ENCODE peak calls at places on chromosome 17, in ten cellular contexts. One of them, this sample, is unnamed.

GRCh38 chr17:42010898-42011516 is 6.2 kb downstream of the DNAJC7 start:
- DNase-seq in GM13976: no peak
- DNase-seq in GM23338: peak
- DNase-seq in MM.1S: no peak
- DNase-seq in left ventricle myocardium inferior: no peak
- DNase-seq in mesothelial cell of epicardium: no peak
- DNase-seq in endothelial cell: no peak
- DNase-seq in brain microvascular endothelial cell: peak
- DNase-seq in epithelial cell of proximal tubule: no peak
- DNase-seq in ovary: no peak
- DNase-seq in this sample: no peak

GRCh38 chr17:20200016-20200788 is 191.0 kb downstream of the SPECC1 start:
- DNase-seq in GM13976: no peak
- DNase-seq in GM23338: no peak
- DNase-seq in MM.1S: no peak
- DNase-seq in left ventricle myocardium inferior: no peak
- DNase-seq in mesothelial cell of epicardium: no peak
- DNase-seq in endothelial cell: no peak
- DNase-seq in brain microvascular endothelial cell: no peak
- DNase-seq in epithelial cell of proximal tubule: no peak
- DNase-seq in ovary: no peak
- DNase-seq in this sample: no peak

GRCh38 chr17:72518810-72519597 is 398.2 kb downstream of the SOX9 start:
- DNase-seq in GM13976: no peak
- DNase-seq in GM23338: no peak
- DNase-seq in MM.1S: no peak
- DNase-seq in left ventricle myocardium inferior: no peak
- DNase-seq in mesothelial cell of epicardium: no peak
- DNase-seq in endothelial cell: no peak
- DNase-seq in brain microvascular endothelial cell: no peak
- DNase-seq in epithelial cell of proximal tubule: no peak
- DNase-seq in ovary: no peak
- DNase-seq in this sample: no peak

GRCh38 chr17:78125976-78126894 is 2.3 kb downstream of the TMC6 start:
- DNase-seq in GM13976: no peak
- DNase-seq in GM23338: no peak
- DNase-seq in MM.1S: no peak
- DNase-seq in left ventricle myocardium inferior: peak
- DNase-seq in mesothelial cell of epicardium: no peak
- DNase-seq in endothelial cell: no peak
- DNase-seq in brain microvascular endothelial cell: no peak
- DNase-seq in epithelial cell of proximal tubule: no peak
- DNase-seq in ovary: no peak
- DNase-seq in this sample: no peak

GRCh38 chr17:80751460-80752368 is 207.1 kb downstream of the RPTOR start:
- DNase-seq in GM13976: no peak
- DNase-seq in GM23338: peak
- DNase-seq in MM.1S: no peak
- DNase-seq in left ventricle myocardium inferior: no peak
- DNase-seq in mesothelial cell of epicardium: no peak
- DNase-seq in endothelial cell: no peak
- DNase-seq in brain microvascular endothelial cell: peak
- DNase-seq in epithelial cell of proximal tubule: no peak
- DNase-seq in ovary: peak
- DNase-seq in this sample: no peak

GRCh38 chr17:2222901-2223616 is 80.5 kb downstream of the SMG6 start:
- DNase-seq in GM13976: no peak
- DNase-seq in GM23338: no peak
- DNase-seq in MM.1S: peak
- DNase-seq in left ventricle myocardium inferior: peak
- DNase-seq in mesothelial cell of epicardium: no peak
- DNase-seq in endothelial cell: no peak
- DNase-seq in brain microvascular endothelial cell: no peak
- DNase-seq in epithelial cell of proximal tubule: no peak
- DNase-seq in ovary: peak
- DNase-seq in this sample: no peak

GRCh38 chr17:1783834-1784611 is 22.2 kb downstream of the SERPINF1 start:
- DNase-seq in GM13976: peak
- DNase-seq in GM23338: peak
- DNase-seq in MM.1S: peak
- DNase-seq in left ventricle myocardium inferior: peak
- DNase-seq in mesothelial cell of epicardium: no peak
- DNase-seq in endothelial cell: no peak
- DNase-seq in brain microvascular endothelial cell: peak
- DNase-seq in epithelial cell of proximal tubule: peak
- DNase-seq in ovary: peak
- DNase-seq in this sample: no peak

GRCh38 chr17:1475321-1475854 is 17.1 kb downstream of the MYO1C start:
- DNase-seq in GM13976: no peak
- DNase-seq in GM23338: no peak
- DNase-seq in MM.1S: no peak
- DNase-seq in left ventricle myocardium inferior: no peak
- DNase-seq in mesothelial cell of epicardium: no peak
- DNase-seq in endothelial cell: no peak
- DNase-seq in brain microvascular endothelial cell: no peak
- DNase-seq in epithelial cell of proximal tubule: no peak
- DNase-seq in ovary: no peak
- DNase-seq in this sample: no peak

GRCh38 chr17:76820039-76820438 is 48.2 kb upstream of the MGAT5B start:
- DNase-seq in GM13976: no peak
- DNase-seq in GM23338: no peak
- DNase-seq in MM.1S: no peak
- DNase-seq in left ventricle myocardium inferior: no peak
- DNase-seq in mesothelial cell of epicardium: no peak
- DNase-seq in endothelial cell: no peak
- DNase-seq in brain microvascular endothelial cell: no peak
- DNase-seq in epithelial cell of proximal tubule: no peak
- DNase-seq in ovary: no peak
- DNase-seq in this sample: no peak

GRCh38 chr17:59627770-59628171 is 8.1 kb downstream of the CLTC start:
- DNase-seq in GM13976: peak
- DNase-seq in GM23338: no peak
- DNase-seq in MM.1S: no peak
- DNase-seq in left ventricle myocardium inferior: no peak
- DNase-seq in mesothelial cell of epicardium: no peak
- DNase-seq in endothelial cell: no peak
- DNase-seq in brain microvascular endothelial cell: no peak
- DNase-seq in epithelial cell of proximal tubule: no peak
- DNase-seq in ovary: no peak
- DNase-seq in this sample: no peak

GRCh38 chr17:76027159-76027839 is at the start of gene EVPL:
- DNase-seq in GM13976: no peak
- DNase-seq in GM23338: peak
- DNase-seq in MM.1S: no peak
- DNase-seq in left ventricle myocardium inferior: no peak
- DNase-seq in mesothelial cell of epicardium: no peak
- DNase-seq in endothelial cell: no peak
- DNase-seq in brain microvascular endothelial cell: no peak
- DNase-seq in epithelial cell of proximal tubule: no peak
- DNase-seq in ovary: no peak
- DNase-seq in this sample: no peak

GRCh38 chr17:65985571-65985970 is 206.4 kb downstream of the CEP112 start:
- DNase-seq in GM13976: no peak
- DNase-seq in GM23338: no peak
- DNase-seq in MM.1S: no peak
- DNase-seq in left ventricle myocardium inferior: no peak
- DNase-seq in mesothelial cell of epicardium: no peak
- DNase-seq in endothelial cell: no peak
- DNase-seq in brain microvascular endothelial cell: no peak
- DNase-seq in epithelial cell of proximal tubule: no peak
- DNase-seq in ovary: no peak
- DNase-seq in this sample: no peak

GRCh38 chr17:65988451-65988850 is 203.5 kb downstream of the CEP112 start:
- DNase-seq in GM13976: no peak
- DNase-seq in GM23338: no peak
- DNase-seq in MM.1S: no peak
- DNase-seq in left ventricle myocardium inferior: no peak
- DNase-seq in mesothelial cell of epicardium: no peak
- DNase-seq in endothelial cell: no peak
- DNase-seq in brain microvascular endothelial cell: no peak
- DNase-seq in epithelial cell of proximal tubule: no peak
- DNase-seq in ovary: no peak
- DNase-seq in this sample: no peak

GRCh38 chr17:65984299-65984698 is 207.6 kb downstream of the CEP112 start:
- DNase-seq in GM13976: no peak
- DNase-seq in GM23338: no peak
- DNase-seq in MM.1S: no peak
- DNase-seq in left ventricle myocardium inferior: no peak
- DNase-seq in mesothelial cell of epicardium: no peak
- DNase-seq in endothelial cell: no peak
- DNase-seq in brain microvascular endothelial cell: peak
- DNase-seq in epithelial cell of proximal tubule: no peak
- DNase-seq in ovary: no peak
- DNase-seq in this sample: no peak

GRCh38 chr17:65990593-65990992 is 201.3 kb downstream of the CEP112 start:
- DNase-seq in GM13976: no peak
- DNase-seq in GM23338: no peak
- DNase-seq in MM.1S: no peak
- DNase-seq in left ventricle myocardium inferior: peak
- DNase-seq in mesothelial cell of epicardium: no peak
- DNase-seq in endothelial cell: no peak
- DNase-seq in brain microvascular endothelial cell: no peak
- DNase-seq in epithelial cell of proximal tubule: no peak
- DNase-seq in ovary: no peak
- DNase-seq in this sample: no peak

GRCh38 chr17:65987988-65988387 is 203.9 kb downstream of the CEP112 start:
- DNase-seq in GM13976: no peak
- DNase-seq in GM23338: peak
- DNase-seq in MM.1S: peak
- DNase-seq in left ventricle myocardium inferior: no peak
- DNase-seq in mesothelial cell of epicardium: no peak
- DNase-seq in endothelial cell: peak
- DNase-seq in brain microvascular endothelial cell: peak
- DNase-seq in epithelial cell of proximal tubule: peak
- DNase-seq in ovary: no peak
- DNase-seq in this sample: no peak
- TF ChIP-seq CTCF in GM13976: no peak
- TF ChIP-seq CTCF in GM23338: peak
- TF ChIP-seq CTCF in MM.1S: peak
- TF ChIP-seq CTCF in left ventricle myocardium inferior: peak
- TF ChIP-seq CTCF in mesothelial cell of epicardium: peak
- TF ChIP-seq CTCF in endothelial cell: peak
- TF ChIP-seq CTCF in brain microvascular endothelial cell: peak
- TF ChIP-seq CTCF in epithelial cell of proximal tubule: peak
- TF ChIP-seq CTCF in ovary: no peak
- TF ChIP-seq CTCF in this sample: peak

GRCh38 chr17:51733166-51733565 is 425.3 kb downstream of the CA10 start:
- DNase-seq in GM13976: no peak
- DNase-seq in GM23338: no peak
- DNase-seq in MM.1S: no peak
- DNase-seq in left ventricle myocardium inferior: no peak
- DNase-seq in mesothelial cell of epicardium: no peak
- DNase-seq in endothelial cell: no peak
- DNase-seq in brain microvascular endothelial cell: no peak
- DNase-seq in epithelial cell of proximal tubule: no peak
- DNase-seq in ovary: no peak
- DNase-seq in this sample: no peak

GRCh38 chr17:51734976-51735375 is 423.5 kb downstream of the CA10 start:
- DNase-seq in GM13976: no peak
- DNase-seq in GM23338: no peak
- DNase-seq in MM.1S: no peak
- DNase-seq in left ventricle myocardium inferior: no peak
- DNase-seq in mesothelial cell of epicardium: no peak
- DNase-seq in endothelial cell: no peak
- DNase-seq in brain microvascular endothelial cell: no peak
- DNase-seq in epithelial cell of proximal tubule: no peak
- DNase-seq in ovary: no peak
- DNase-seq in this sample: no peak

GRCh38 chr17:51731941-51732722 is 426.4 kb downstream of the CA10 start:
- DNase-seq in GM13976: no peak
- DNase-seq in GM23338: no peak
- DNase-seq in MM.1S: no peak
- DNase-seq in left ventricle myocardium inferior: no peak
- DNase-seq in mesothelial cell of epicardium: no peak
- DNase-seq in endothelial cell: no peak
- DNase-seq in brain microvascular endothelial cell: no peak
- DNase-seq in epithelial cell of proximal tubule: no peak
- DNase-seq in ovary: no peak
- DNase-seq in this sample: no peak

GRCh38 chr17:51739245-51739886 is 419.1 kb downstream of the CA10 start:
- DNase-seq in GM13976: no peak
- DNase-seq in GM23338: no peak
- DNase-seq in MM.1S: no peak
- DNase-seq in left ventricle myocardium inferior: no peak
- DNase-seq in mesothelial cell of epicardium: no peak
- DNase-seq in endothelial cell: no peak
- DNase-seq in brain microvascular endothelial cell: no peak
- DNase-seq in epithelial cell of proximal tubule: no peak
- DNase-seq in ovary: no peak
- DNase-seq in this sample: no peak

GRCh38 chr17:51734462-51734861 is 424.1 kb downstream of the CA10 start:
- DNase-seq in GM13976: no peak
- DNase-seq in GM23338: peak
- DNase-seq in MM.1S: peak
- DNase-seq in left ventricle myocardium inferior: no peak
- DNase-seq in mesothelial cell of epicardium: no peak
- DNase-seq in endothelial cell: peak
- DNase-seq in brain microvascular endothelial cell: no peak
- DNase-seq in epithelial cell of proximal tubule: no peak
- DNase-seq in ovary: no peak
- DNase-seq in this sample: no peak
- TF ChIP-seq CTCF in GM13976: peak
- TF ChIP-seq CTCF in GM23338: peak
- TF ChIP-seq CTCF in MM.1S: peak
- TF ChIP-seq CTCF in left ventricle myocardium inferior: peak
- TF ChIP-seq CTCF in mesothelial cell of epicardium: peak
- TF ChIP-seq CTCF in endothelial cell: peak
- TF ChIP-seq CTCF in brain microvascular endothelial cell: no peak
- TF ChIP-seq CTCF in epithelial cell of proximal tubule: peak
- TF ChIP-seq CTCF in ovary: no peak
- TF ChIP-seq CTCF in this sample: peak

DNA sequence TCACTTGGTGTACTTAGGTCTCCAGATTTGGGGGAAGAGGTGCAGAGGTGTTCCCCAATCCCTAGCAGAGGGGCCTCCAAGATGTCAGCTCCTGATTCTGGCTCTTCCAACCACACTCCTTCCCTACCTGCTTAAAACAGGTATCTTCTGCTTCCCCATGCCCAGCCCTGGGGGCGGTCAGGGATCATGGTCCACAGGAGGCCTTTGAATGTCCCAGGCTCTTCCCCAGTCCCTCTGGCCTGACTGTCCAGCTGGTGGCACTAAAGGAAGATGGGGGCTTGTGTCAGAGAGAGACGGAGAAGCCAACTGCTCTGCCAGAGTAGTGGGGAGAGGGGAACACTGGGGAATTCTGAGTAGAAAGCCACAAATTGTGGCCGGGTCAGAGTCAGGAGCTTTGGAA is 3.8 kb downstream of the ARL4D start:
- DNase-seq in GM13976: no peak
- DNase-seq in GM23338: no peak
- DNase-seq in MM.1S: no peak
- DNase-seq in left ventricle myocardium inferior: no peak
- DNase-seq in mesothelial cell of epicardium: no peak
- DNase-seq in endothelial cell: no peak
- DNase-seq in brain microvascular endothelial cell: no peak
- DNase-seq in epithelial cell of proximal tubule: no peak
- DNase-seq in ovary: no peak
- DNase-seq in this sample: no peak
- TF ChIP-seq CTCF in GM13976: no peak
- TF ChIP-seq CTCF in GM23338: no peak
- TF ChIP-seq CTCF in MM.1S: no peak
- TF ChIP-seq CTCF in left ventricle myocardium inferior: no peak
- TF ChIP-seq CTCF in mesothelial cell of epicardium: no peak
- TF ChIP-seq CTCF in endothelial cell: no peak
- TF ChIP-seq CTCF in brain microvascular endothelial cell: no peak
- TF ChIP-seq CTCF in epithelial cell of proximal tubule: no peak
- TF ChIP-seq CTCF in ovary: no peak
- TF ChIP-seq CTCF in this sample: no peak

GRCh38 chr17:49843774-49844350 is 4.0 kb downstream of the TAC4 start:
- DNase-seq in GM13976: no peak
- DNase-seq in GM23338: peak
- DNase-seq in MM.1S: no peak
- DNase-seq in left ventricle myocardium inferior: no peak
- DNase-seq in mesothelial cell of epicardium: no peak
- DNase-seq in endothelial cell: peak
- DNase-seq in brain microvascular endothelial cell: no peak
- DNase-seq in epithelial cell of proximal tubule: no peak
- DNase-seq in ovary: no peak
- DNase-seq in this sample: no peak
- TF ChIP-seq CTCF in GM13976: peak
- TF ChIP-seq CTCF in GM23338: peak
- TF ChIP-seq CTCF in MM.1S: peak
- TF ChIP-seq CTCF in left ventricle myocardium inferior: peak
- TF ChIP-seq CTCF in mesothelial cell of epicardium: no peak
- TF ChIP-seq CTCF in endothelial cell: peak
- TF ChIP-seq CTCF in brain microvascular endothelial cell: peak
- TF ChIP-seq CTCF in epithelial cell of proximal tubule: peak
- TF ChIP-seq CTCF in ovary: no peak
- TF ChIP-seq CTCF in this sample: peak

This sample was measured in type B pancreatic cell.